ENCODE peak calls at places on chromosomes 12 and 14, in four cellular contexts. M is GM23248, P is PC-9, S is IMR-90. Z is an unnamed sample.

GRCh38 chr14:71629250-71629649 is 303.0 kb upstream of the RGS6 start:
- DNase-seq in M (no peak), P (no peak), S (no peak), Z (no peak)

GRCh38 chr12:108646597-108647190 is 13.0 kb upstream of the SELPLG start:
- DNase-seq in M (peak; percentile 47), P (no peak), S (peak; percentile 76), Z (peak; percentile 45)

GRCh38 chr14:103858063-103858820 is 10.9 kb upstream of the PPP1R13B start:
- DNase-seq in M (no peak), P (no peak), S (no peak), Z (no peak)

GRCh38 chr14:95240859-95241813 is 78.6 kb downstream of the CLMN start:
- DNase-seq in M (peak; percentile 40), P (no peak), S (no peak), Z (no peak)

GRCh38 chr12:45299132-45299692 is 83.3 kb downstream of the ANO6 start:
- DNase-seq in M (peak; percentile 85), P (peak; percentile 52), S (peak; percentile 64), Z (peak; percentile 74)

GRCh38 chr14:64098120-64098519 is 196.1 kb downstream of the ESR2 start:
- DNase-seq in M (no peak), P (no peak), S (no peak), Z (no peak)

GRCh38 chr12:95473440-95473946 is 459 bp upstream of the METAP2 start:
- DNase-seq in M (peak; percentile 74), P (no peak), S (peak; percentile 41), Z (no peak)

GRCh38 chr12:50200507-50201273 is 33.5 kb upstream of the CERS5 start:
- DNase-seq in M (peak; percentile 82), P (peak; percentile 18), S (peak; percentile 81), Z (peak; percentile 90)

DNA sequence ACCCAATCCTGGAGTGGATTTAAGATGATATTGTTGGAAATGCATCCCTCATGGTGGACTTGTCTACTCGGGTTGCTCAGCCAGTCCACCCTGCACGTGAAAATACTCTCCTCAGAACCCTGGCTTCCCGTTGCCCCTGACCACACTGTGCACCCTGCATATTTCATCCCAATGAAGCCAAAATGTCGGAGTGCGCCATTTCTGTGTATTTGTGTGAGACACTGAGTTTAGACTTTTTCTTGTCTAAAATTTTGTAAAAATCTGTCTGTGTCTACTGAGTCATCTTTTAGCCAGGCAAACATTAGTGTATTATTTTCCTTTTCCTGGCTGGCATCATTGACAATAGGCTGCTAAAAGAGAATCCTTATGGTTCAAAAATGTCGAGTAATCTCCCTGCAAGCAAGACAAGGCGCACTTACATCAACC is 485 bp upstream of the PNMA1 start:
- DNase-seq in M (peak; percentile 68), P (no peak), S (peak; percentile 42), Z (no peak)
- H4K20me1 ChIP-seq in M (no peaks in the 10 kb centered on the region), P (no peaks in the 10 kb centered on the region), S (peaks cover 47% of the 10 kb centered on the region), Z (peaks cover 49% of the 10 kb centered on the region)

DNA sequence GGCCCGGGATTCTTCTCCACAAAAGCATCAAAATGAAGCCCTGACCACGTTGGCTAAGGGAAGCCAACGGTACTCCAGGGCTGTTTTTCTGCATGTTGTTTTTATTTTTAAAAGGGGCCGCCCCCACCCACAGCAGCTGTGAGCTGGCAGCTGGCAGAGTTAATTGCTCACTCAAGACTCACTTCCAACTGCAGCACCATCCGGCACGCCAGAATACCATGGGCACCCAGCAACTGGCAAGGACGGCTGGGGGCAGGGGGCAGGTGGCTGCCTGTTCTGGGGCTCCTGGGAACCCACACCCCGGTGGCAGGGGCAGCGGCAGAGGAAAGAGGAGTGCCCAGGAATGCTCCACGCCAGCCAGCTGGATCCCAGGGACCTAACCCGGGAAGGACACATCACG is 44.3 kb downstream of the NCOR2 start:
- DNase-seq in M (peak; percentile 85), P (no peak), S (no peak), Z (no peak)
- H4K20me1 ChIP-seq in M (no peaks in the 10 kb centered on the region), P (peaks cover 38% of the 10 kb centered on the region), S (peaks cover 96% of the 10 kb centered on the region), Z (peaks cover 84% of the 10 kb centered on the region)

DNA sequence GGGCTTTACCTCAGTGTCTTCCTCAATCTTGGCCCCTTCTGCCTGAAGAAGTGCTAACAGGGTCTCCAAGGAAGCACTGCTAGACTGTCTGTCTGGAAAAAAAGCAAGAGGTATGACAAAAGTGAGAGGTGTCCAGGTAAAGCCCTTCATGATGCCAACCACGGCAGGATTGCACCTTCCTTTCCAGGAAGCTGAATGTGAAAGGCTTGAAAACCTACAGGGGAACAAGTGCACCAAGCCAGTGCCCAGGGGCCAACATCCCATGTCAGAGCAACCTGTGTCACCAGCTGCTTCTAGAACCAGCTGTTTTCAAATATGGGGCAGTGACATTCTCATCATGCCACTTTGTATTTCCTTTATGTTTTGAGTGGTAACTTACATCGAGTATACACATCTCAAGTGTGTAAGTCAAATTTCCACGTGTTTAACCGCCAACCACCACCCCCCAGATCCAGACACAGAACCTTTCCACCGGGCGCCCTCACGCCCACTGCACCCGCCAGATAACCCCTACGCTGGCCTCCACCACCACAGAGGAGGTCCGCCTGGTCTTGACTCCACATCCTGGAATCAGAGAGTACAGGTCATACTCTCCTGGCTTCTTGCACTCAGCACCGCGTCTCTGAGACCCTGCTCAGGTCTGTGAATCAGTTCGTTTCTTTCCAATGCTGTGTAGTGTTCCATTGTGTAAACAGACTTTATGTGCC is 27.3 kb downstream of the VPS37B start:
- DNase-seq in M (no peak), P (no peak), S (no peak), Z (no peak)
- H4K20me1 ChIP-seq in M (no peaks in the 10 kb centered on the region), P (peaks cover 36% of the 10 kb centered on the region), S (peaks cover 15% of the 10 kb centered on the region), Z (peaks cover 39% of the 10 kb centered on the region)

GRCh38 chr12:53200458-53201169 is 6.4 kb downstream of the ITGB7 start:
- DNase-seq in M (no peak), P (no peak), S (no peak), Z (no peak)

GRCh38 chr12:53201639-53202038 is 5.4 kb downstream of the ITGB7 start:
- DNase-seq in M (no peak), P (no peak), S (no peak), Z (no peak)

GRCh38 chr12:53199700-53200099 is 7.4 kb downstream of the ITGB7 start:
- DNase-seq in M (no peak), P (no peak), S (no peak), Z (no peak)

GRCh38 chr12:53200107-53200457 is 7.0 kb downstream of the ITGB7 start:
- DNase-seq in M (no peak), P (no peak), S (no peak), Z (no peak)

GRCh38 chr12:53201170-53201541 is 5.9 kb downstream of the ITGB7 start:
- DNase-seq in M (no peak), P (no peak), S (peak; percentile 49), Z (peak; percentile 62)
- H4K20me1 ChIP-seq in M (no peaks in the 10 kb centered on the region), P (no peaks in the 10 kb centered on the region), S (no peaks in the 10 kb centered on the region), Z (no peaks in the 10 kb centered on the region)

DNA sequence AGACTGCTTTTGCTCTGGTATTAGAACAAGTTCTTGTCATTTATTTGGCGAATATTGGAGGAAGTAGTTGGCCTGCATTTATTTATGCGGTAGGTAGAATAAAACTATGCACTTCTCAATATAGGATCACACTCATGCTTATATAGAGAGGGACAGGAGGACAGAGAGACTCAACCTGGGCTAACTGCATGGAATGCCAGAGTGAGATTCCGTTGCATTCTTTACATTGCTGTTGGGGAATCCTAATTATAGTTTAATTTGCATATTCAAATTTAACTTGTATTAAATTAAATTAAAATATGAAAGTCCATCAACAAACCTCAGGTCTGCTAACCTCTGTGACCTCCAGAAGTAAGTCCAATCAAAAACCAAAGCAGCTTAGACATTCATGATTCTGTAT is 26.6 kb downstream of the OR10G3 start:
- DNase-seq in M (no peak), P (no peak), S (no peak), Z (no peak)
- H4K20me1 ChIP-seq in M (no peaks in the 10 kb centered on the region), P (no peaks in the 10 kb centered on the region), S (no peaks in the 10 kb centered on the region), Z (no peaks in the 10 kb centered on the region)

GRCh38 chr14:105442125-105442524 is 22.5 kb downstream of the MTA1 start:
- DNase-seq in M (no peak), P (no peak), S (no peak), Z (no peak)

GRCh38 chr14:105439179-105439578 is 19.6 kb downstream of the MTA1 start:
- DNase-seq in M (no peak), P (no peak), S (no peak), Z (no peak)

GRCh38 chr14:105440554-105440900 is 20.9 kb downstream of the MTA1 start:
- DNase-seq in M (no peak), P (no peak), S (no peak), Z (no peak)

GRCh38 chr14:105439710-105440553 is 20.3 kb downstream of the MTA1 start:
- DNase-seq in M (peak; percentile 60), P (no peak), S (no peak), Z (no peak)

GRCh38 chr14:105440992-105441391 is 21.4 kb downstream of the MTA1 start:
- DNase-seq in M (no peak), P (no peak), S (no peak), Z (no peak)
- H4K20me1 ChIP-seq in M (peaks cover 5% of the 10 kb centered on the region), P (peaks cover 37% of the 10 kb centered on the region), S (peaks cover 60% of the 10 kb centered on the region), Z (peaks cover 66% of the 10 kb centered on the region)

DNA sequence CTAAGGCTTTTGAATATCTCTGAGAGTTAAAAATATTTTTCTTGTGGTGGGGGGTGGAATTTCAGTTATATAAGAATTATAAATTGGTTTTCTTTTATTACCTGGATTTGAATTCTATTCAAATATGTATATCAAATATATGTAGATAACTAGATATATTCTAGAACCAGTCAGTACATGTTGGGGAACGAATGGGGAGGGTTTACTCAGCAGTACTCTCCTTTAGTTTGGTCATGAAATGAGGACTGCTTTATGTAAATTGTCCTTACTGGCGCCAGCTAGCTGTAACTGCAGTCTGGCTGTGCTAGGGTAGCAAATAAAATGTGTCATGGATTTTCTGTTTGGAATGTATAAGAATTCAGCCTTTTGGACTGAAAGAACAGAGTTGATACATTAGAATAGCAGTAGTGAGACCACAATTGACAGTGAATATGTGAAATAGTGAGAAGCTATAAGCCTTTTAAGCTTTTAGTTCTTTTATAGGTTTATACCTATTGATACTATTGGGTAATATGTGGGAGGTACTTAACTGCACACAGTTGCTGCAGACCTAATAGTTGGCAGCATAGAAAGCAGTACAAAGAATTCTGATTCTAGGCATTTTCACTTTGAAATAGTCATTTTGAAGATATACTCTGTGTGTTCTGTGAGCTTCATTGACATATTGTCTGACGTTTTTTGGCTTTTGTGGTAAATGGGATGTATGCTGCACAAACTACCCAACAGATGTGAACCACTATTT is 29.0 kb downstream of the ATF7IP start:
- DNase-seq in M (peak; percentile 77), P (no peak), S (peak; percentile 84), Z (peak; percentile 92)
- H4K20me1 ChIP-seq in M (no peaks in the 10 kb centered on the region), P (no peaks in the 10 kb centered on the region), S (no peaks in the 10 kb centered on the region), Z (no peaks in the 10 kb centered on the region)